ENCODE peak calls at places on chromosomes 1 and 21, in eight cellular contexts. F is PC-3; X is NCI-H1694 treated with DMSO at 0.1 percent for 48 hours; P is activated naive CD4-positive, alpha-beta T cell treated with Interleukin-2 at 50 U/mL for 16 hours; I is M059J; H is T-helper 9 cell; R is CD8-positive, alpha-beta memory T cell; Z is skeletal muscle cell. E is an unnamed sample.

GRCh38 chr1:37765937-37766664 is 1.2 kb upstream of the EPHA10 start:
- DNase-seq in F (peak), X (no peak), P (peak), I (peak), H (no peak), R (no peak), Z (no peak), E (peak)

GRCh38 chr1:108813326-108813725 is 43.6 kb downstream of the AKNAD1 start:
- DNase-seq in F (peak), X (no peak), P (no peak), I (peak), H (no peak), R (no peak), Z (no peak), E (no peak)

GRCh38 chr21:33640697-33641338 is 723 bp downstream of the CRYZL1 start:
- DNase-seq in F (peak), X (no peak), P (no peak), I (no peak), H (no peak), R (no peak), Z (no peak), E (peak)

GRCh38 chr1:173210716-173211231 is 3.6 kb upstream of the TNFSF4 start:
- DNase-seq in F (no peak), X (no peak), P (no peak), I (no peak), H (no peak), R (no peak), Z (no peak), E (no peak)

GRCh38 chr1:11929849-11930248 is 3.6 kb upstream of the KIAA2013 start:
- DNase-seq in F (peak), X (no peak), P (no peak), I (peak), H (no peak), R (no peak), Z (no peak), E (no peak)

GRCh38 chr1:179742717-179743678 is at the start of gene FAM163A:
- DNase-seq in F (no peak), X (no peak), P (no peak), I (no peak), H (no peak), R (no peak), Z (no peak), E (peak)

GRCh38 chr1:91026777-91027176 is 4.9 kb upstream of the ZNF644 start:
- DNase-seq in F (peak), X (no peak), P (no peak), I (peak), H (no peak), R (no peak), Z (peak), E (no peak)

GRCh38 chr21:44893948-44894656 is 20.6 kb upstream of the PTTG1IP start:
- DNase-seq in F (no peak), X (no peak), P (no peak), I (no peak), H (no peak), R (no peak), Z (no peak), E (no peak)

GRCh38 chr1:32696041-32696440 is 6.5 kb downstream of the SYNC start:
- DNase-seq in F (no peak), X (no peak), P (no peak), I (no peak), H (no peak), R (no peak), Z (no peak), E (no peak)

E was measured in activated CD4-positive, alpha-beta memory T cell treated with anti-CD3 and anti-CD28 coated beads for 36 hours.